ENCODE peak calls at places on chromosome 7, in nine cellular contexts. One of them, this sample, is unnamed.

GRCh38 chr7:16345979-16346958 is 75.1 kb downstream of the CRPPA start:
- DNase-seq in esophagus muscularis mucosa: no peak
- DNase-seq in fibroblast of the aortic adventitia: peak
- DNase-seq in astrocyte of the spinal cord: peak
- DNase-seq in neural crest cell: no peak
- DNase-seq in breast epithelium: no peak
- DNase-seq in IMR-90: peak
- DNase-seq in pancreas: no peak
- DNase-seq in nephron progenitor cell: no peak
- DNase-seq in this sample: no peak

GRCh38 chr7:148230883-148231282 is 359.7 kb upstream of the C7orf33 start:
- DNase-seq in esophagus muscularis mucosa: no peak
- DNase-seq in fibroblast of the aortic adventitia: no peak
- DNase-seq in astrocyte of the spinal cord: no peak
- DNase-seq in neural crest cell: no peak
- DNase-seq in breast epithelium: no peak
- DNase-seq in IMR-90: no peak
- DNase-seq in pancreas: no peak
- DNase-seq in nephron progenitor cell: no peak
- DNase-seq in this sample: no peak

GRCh38 chr7:157474685-157475084 is 137.9 kb downstream of the DNAJB6 start:
- DNase-seq in esophagus muscularis mucosa: no peak
- DNase-seq in fibroblast of the aortic adventitia: no peak
- DNase-seq in astrocyte of the spinal cord: no peak
- DNase-seq in neural crest cell: no peak
- DNase-seq in breast epithelium: no peak
- DNase-seq in IMR-90: no peak
- DNase-seq in pancreas: no peak
- DNase-seq in nephron progenitor cell: peak
- DNase-seq in this sample: no peak

GRCh38 chr7:1939434-1940401 is 269.6 kb downstream of the ELFN1 start:
- DNase-seq in esophagus muscularis mucosa: no peak
- DNase-seq in fibroblast of the aortic adventitia: no peak
- DNase-seq in astrocyte of the spinal cord: no peak
- DNase-seq in neural crest cell: no peak
- DNase-seq in breast epithelium: no peak
- DNase-seq in IMR-90: no peak
- DNase-seq in pancreas: peak
- DNase-seq in nephron progenitor cell: peak
- DNase-seq in this sample: no peak

GRCh38 chr7:133861876-133862275 is 265.3 kb upstream of the LRGUK start:
- DNase-seq in esophagus muscularis mucosa: no peak
- DNase-seq in fibroblast of the aortic adventitia: no peak
- DNase-seq in astrocyte of the spinal cord: no peak
- DNase-seq in neural crest cell: no peak
- DNase-seq in breast epithelium: no peak
- DNase-seq in IMR-90: no peak
- DNase-seq in pancreas: no peak
- DNase-seq in nephron progenitor cell: no peak
- DNase-seq in this sample: no peak

GRCh38 chr7:144483189-144483588 is 79.7 kb upstream of the NOBOX start:
- DNase-seq in esophagus muscularis mucosa: no peak
- DNase-seq in fibroblast of the aortic adventitia: no peak
- DNase-seq in astrocyte of the spinal cord: no peak
- DNase-seq in neural crest cell: no peak
- DNase-seq in breast epithelium: no peak
- DNase-seq in IMR-90: no peak
- DNase-seq in pancreas: no peak
- DNase-seq in nephron progenitor cell: no peak
- DNase-seq in this sample: no peak

GRCh38 chr7:157499121-157499834 is 162.5 kb downstream of the DNAJB6 start:
- DNase-seq in esophagus muscularis mucosa: no peak
- DNase-seq in fibroblast of the aortic adventitia: no peak
- DNase-seq in astrocyte of the spinal cord: no peak
- DNase-seq in neural crest cell: no peak
- DNase-seq in breast epithelium: no peak
- DNase-seq in IMR-90: no peak
- DNase-seq in pancreas: no peak
- DNase-seq in nephron progenitor cell: no peak
- DNase-seq in this sample: no peak

GRCh38 chr7:93245525-93246432 is 13.6 kb downstream of the VPS50 start:
- DNase-seq in esophagus muscularis mucosa: no peak
- DNase-seq in fibroblast of the aortic adventitia: peak
- DNase-seq in astrocyte of the spinal cord: peak
- DNase-seq in neural crest cell: no peak
- DNase-seq in breast epithelium: no peak
- DNase-seq in IMR-90: peak
- DNase-seq in pancreas: no peak
- DNase-seq in nephron progenitor cell: no peak
- DNase-seq in this sample: no peak

GRCh38 chr7:117937049-117937448 is 63.8 kb upstream of the CTTNBP2 start:
- DNase-seq in esophagus muscularis mucosa: no peak
- DNase-seq in fibroblast of the aortic adventitia: no peak
- DNase-seq in astrocyte of the spinal cord: no peak
- DNase-seq in neural crest cell: no peak
- DNase-seq in breast epithelium: no peak
- DNase-seq in IMR-90: no peak
- DNase-seq in pancreas: no peak
- DNase-seq in nephron progenitor cell: no peak
- DNase-seq in this sample: no peak

GRCh38 chr7:85104432-85105205 is 82.2 kb downstream of the SEMA3D start:
- DNase-seq in esophagus muscularis mucosa: no peak
- DNase-seq in fibroblast of the aortic adventitia: peak
- DNase-seq in astrocyte of the spinal cord: no peak
- DNase-seq in neural crest cell: no peak
- DNase-seq in breast epithelium: no peak
- DNase-seq in IMR-90: peak
- DNase-seq in pancreas: no peak
- DNase-seq in nephron progenitor cell: no peak
- DNase-seq in this sample: no peak

GRCh38 chr7:107606303-107606702 is 26.3 kb downstream of the BCAP29 start:
- DNase-seq in esophagus muscularis mucosa: no peak
- DNase-seq in fibroblast of the aortic adventitia: no peak
- DNase-seq in astrocyte of the spinal cord: no peak
- DNase-seq in neural crest cell: no peak
- DNase-seq in breast epithelium: no peak
- DNase-seq in IMR-90: no peak
- DNase-seq in pancreas: no peak
- DNase-seq in nephron progenitor cell: no peak
- DNase-seq in this sample: no peak

GRCh38 chr7:45971171-45971570 is 50.1 kb upstream of the IGFBP3 start:
- DNase-seq in esophagus muscularis mucosa: peak
- DNase-seq in fibroblast of the aortic adventitia: no peak
- DNase-seq in astrocyte of the spinal cord: no peak
- DNase-seq in neural crest cell: no peak
- DNase-seq in breast epithelium: no peak
- DNase-seq in IMR-90: no peak
- DNase-seq in pancreas: no peak
- DNase-seq in nephron progenitor cell: no peak
- DNase-seq in this sample: no peak

GRCh38 chr7:33837356-33837851 is 67.9 kb upstream of the BMPER start:
- DNase-seq in esophagus muscularis mucosa: peak
- DNase-seq in fibroblast of the aortic adventitia: peak
- DNase-seq in astrocyte of the spinal cord: no peak
- DNase-seq in neural crest cell: no peak
- DNase-seq in breast epithelium: no peak
- DNase-seq in IMR-90: no peak
- DNase-seq in pancreas: no peak
- DNase-seq in nephron progenitor cell: no peak
- DNase-seq in this sample: no peak

GRCh38 chr7:139914306-139914747 is 85.3 kb downstream of the TBXAS1 start:
- DNase-seq in esophagus muscularis mucosa: no peak
- DNase-seq in fibroblast of the aortic adventitia: peak
- DNase-seq in astrocyte of the spinal cord: peak
- DNase-seq in neural crest cell: no peak
- DNase-seq in breast epithelium: no peak
- DNase-seq in IMR-90: peak
- DNase-seq in pancreas: no peak
- DNase-seq in nephron progenitor cell: no peak
- DNase-seq in this sample: no peak

GRCh38 chr7:92813390-92814024 is 22.9 kb downstream of the CDK6 start:
- DNase-seq in esophagus muscularis mucosa: no peak
- DNase-seq in fibroblast of the aortic adventitia: no peak
- DNase-seq in astrocyte of the spinal cord: peak
- DNase-seq in neural crest cell: no peak
- DNase-seq in breast epithelium: no peak
- DNase-seq in IMR-90: peak
- DNase-seq in pancreas: no peak
- DNase-seq in nephron progenitor cell: no peak
- DNase-seq in this sample: no peak

GRCh38 chr7:155547161-155547791 is 917 bp upstream of the CNPY1 start:
- DNase-seq in esophagus muscularis mucosa: no peak
- DNase-seq in fibroblast of the aortic adventitia: no peak
- DNase-seq in astrocyte of the spinal cord: no peak
- DNase-seq in neural crest cell: no peak
- DNase-seq in breast epithelium: no peak
- DNase-seq in IMR-90: no peak
- DNase-seq in pancreas: peak
- DNase-seq in nephron progenitor cell: no peak
- DNase-seq in this sample: no peak

GRCh38 chr7:110514973-110515372 is 576.0 kb upstream of the LRRN3 start:
- DNase-seq in esophagus muscularis mucosa: no peak
- DNase-seq in fibroblast of the aortic adventitia: no peak
- DNase-seq in astrocyte of the spinal cord: no peak
- DNase-seq in neural crest cell: no peak
- DNase-seq in breast epithelium: no peak
- DNase-seq in IMR-90: no peak
- DNase-seq in pancreas: no peak
- DNase-seq in nephron progenitor cell: no peak
- DNase-seq in this sample: no peak

GRCh38 chr7:13628231-13629001 is 361.1 kb downstream of the ETV1 start:
- DNase-seq in esophagus muscularis mucosa: no peak
- DNase-seq in fibroblast of the aortic adventitia: peak
- DNase-seq in astrocyte of the spinal cord: peak
- DNase-seq in neural crest cell: no peak
- DNase-seq in breast epithelium: no peak
- DNase-seq in IMR-90: peak
- DNase-seq in pancreas: no peak
- DNase-seq in nephron progenitor cell: no peak
- DNase-seq in this sample: no peak

GRCh38 chr7:13639416-13639815 is 350.1 kb downstream of the ETV1 start:
- DNase-seq in esophagus muscularis mucosa: no peak
- DNase-seq in fibroblast of the aortic adventitia: no peak
- DNase-seq in astrocyte of the spinal cord: no peak
- DNase-seq in neural crest cell: no peak
- DNase-seq in breast epithelium: no peak
- DNase-seq in IMR-90: no peak
- DNase-seq in pancreas: no peak
- DNase-seq in nephron progenitor cell: no peak
- DNase-seq in this sample: no peak

DNA sequence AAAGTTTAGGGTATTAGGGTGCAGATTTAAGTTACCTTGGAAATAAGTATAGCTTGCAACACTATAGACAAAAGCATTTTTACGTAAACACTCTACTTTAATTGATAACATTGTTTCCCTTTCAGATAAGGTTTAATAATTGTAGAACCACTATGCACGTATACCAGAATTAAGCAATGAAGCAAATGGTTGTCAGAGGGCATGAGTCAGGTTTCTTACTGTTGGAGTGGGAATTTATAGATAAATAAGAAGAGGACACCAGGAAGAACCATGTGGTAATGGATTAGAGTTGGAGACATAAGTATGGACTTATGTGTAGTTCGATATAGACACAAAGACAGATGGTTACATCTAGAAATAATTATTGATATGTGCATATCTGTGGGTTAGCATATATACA is 355.6 kb downstream of the ETV1 start:
- DNase-seq in esophagus muscularis mucosa: no peak
- DNase-seq in fibroblast of the aortic adventitia: no peak
- DNase-seq in astrocyte of the spinal cord: no peak
- DNase-seq in neural crest cell: no peak
- DNase-seq in breast epithelium: no peak
- DNase-seq in IMR-90: peak
- DNase-seq in pancreas: no peak
- DNase-seq in nephron progenitor cell: no peak
- DNase-seq in this sample: no peak
- TF ChIP-seq CTCF in esophagus muscularis mucosa: no peak
- TF ChIP-seq CTCF in fibroblast of the aortic adventitia: no peak
- TF ChIP-seq CTCF in astrocyte of the spinal cord: no peak
- TF ChIP-seq CTCF in neural crest cell: no peak
- TF ChIP-seq CTCF in breast epithelium: no peak
- TF ChIP-seq CTCF in IMR-90: no peak
- TF ChIP-seq CTCF in pancreas: no peak
- TF ChIP-seq CTCF in nephron progenitor cell: no peak
- TF ChIP-seq CTCF in this sample: no peak

GRCh38 chr7:30226593-30227268 is 57.7 kb upstream of the ZNRF2 start:
- DNase-seq in esophagus muscularis mucosa: peak
- DNase-seq in fibroblast of the aortic adventitia: no peak
- DNase-seq in astrocyte of the spinal cord: no peak
- DNase-seq in neural crest cell: peak
- DNase-seq in breast epithelium: no peak
- DNase-seq in IMR-90: no peak
- DNase-seq in pancreas: peak
- DNase-seq in nephron progenitor cell: peak
- DNase-seq in this sample: no peak
- TF ChIP-seq CTCF in esophagus muscularis mucosa: no peak
- TF ChIP-seq CTCF in fibroblast of the aortic adventitia: no peak
- TF ChIP-seq CTCF in astrocyte of the spinal cord: peak
- TF ChIP-seq CTCF in neural crest cell: peak
- TF ChIP-seq CTCF in breast epithelium: peak
- TF ChIP-seq CTCF in IMR-90: no peak
- TF ChIP-seq CTCF in pancreas: peak
- TF ChIP-seq CTCF in nephron progenitor cell: peak
- TF ChIP-seq CTCF in this sample: peak

GRCh38 chr7:81501220-81501619 is 268.6 kb downstream of the HGF start:
- DNase-seq in esophagus muscularis mucosa: no peak
- DNase-seq in fibroblast of the aortic adventitia: peak
- DNase-seq in astrocyte of the spinal cord: peak
- DNase-seq in neural crest cell: no peak
- DNase-seq in breast epithelium: no peak
- DNase-seq in IMR-90: peak
- DNase-seq in pancreas: no peak
- DNase-seq in nephron progenitor cell: no peak
- DNase-seq in this sample: no peak
- TF ChIP-seq CTCF in esophagus muscularis mucosa: peak
- TF ChIP-seq CTCF in fibroblast of the aortic adventitia: peak
- TF ChIP-seq CTCF in astrocyte of the spinal cord: peak
- TF ChIP-seq CTCF in neural crest cell: no peak
- TF ChIP-seq CTCF in breast epithelium: no peak
- TF ChIP-seq CTCF in IMR-90: peak
- TF ChIP-seq CTCF in pancreas: no peak
- TF ChIP-seq CTCF in nephron progenitor cell: no peak
- TF ChIP-seq CTCF in this sample: peak

DNA sequence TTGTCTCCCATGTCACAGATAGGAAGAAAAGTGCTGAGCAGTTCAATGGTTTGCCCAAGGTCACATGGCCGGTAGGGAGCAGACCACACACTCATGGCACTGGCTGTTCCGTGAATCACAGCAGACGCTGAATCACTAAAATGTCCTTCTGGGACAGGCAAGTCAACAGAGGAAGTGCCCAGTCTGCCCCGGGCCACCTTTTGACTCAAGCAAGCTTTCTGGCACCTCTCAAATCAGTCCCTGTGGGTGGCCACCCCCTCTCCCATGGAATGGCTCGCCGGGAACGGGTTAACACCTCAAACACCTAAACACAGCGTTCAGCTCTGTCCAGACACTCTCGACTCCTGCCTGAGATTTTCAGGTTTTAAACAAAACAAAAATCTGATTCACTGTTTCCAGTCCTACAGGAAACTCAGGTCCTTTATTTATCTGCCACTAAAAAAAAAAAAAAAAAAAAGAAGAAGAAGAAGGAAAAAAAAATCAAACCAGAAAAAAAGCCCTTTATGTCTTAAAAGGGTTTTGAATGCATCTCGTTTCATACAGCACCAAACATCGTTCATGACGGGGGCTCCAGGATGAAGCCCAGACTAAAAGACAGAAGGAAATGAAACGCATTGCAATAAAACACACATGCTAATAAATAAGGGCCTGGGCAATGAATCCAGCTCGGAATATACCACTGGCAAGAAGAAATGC is 15.4 kb downstream of the CARD11 start:
- DNase-seq in esophagus muscularis mucosa: no peak
- DNase-seq in fibroblast of the aortic adventitia: peak
- DNase-seq in astrocyte of the spinal cord: peak
- DNase-seq in neural crest cell: no peak
- DNase-seq in breast epithelium: peak
- DNase-seq in IMR-90: peak
- DNase-seq in pancreas: no peak
- DNase-seq in nephron progenitor cell: no peak
- DNase-seq in this sample: no peak
- TF ChIP-seq CTCF in esophagus muscularis mucosa: no peak
- TF ChIP-seq CTCF in fibroblast of the aortic adventitia: no peak
- TF ChIP-seq CTCF in astrocyte of the spinal cord: no peak
- TF ChIP-seq CTCF in neural crest cell: no peak
- TF ChIP-seq CTCF in breast epithelium: no peak
- TF ChIP-seq CTCF in IMR-90: no peak
- TF ChIP-seq CTCF in pancreas: no peak
- TF ChIP-seq CTCF in nephron progenitor cell: no peak
- TF ChIP-seq CTCF in this sample: no peak

This sample was measured in D721Med.